ENCODE peak calls at places on chromosomes 7 and 10, in seven cellular contexts. S is Panc1; A is CD8-positive, alpha-beta T cell; U is transverse colon; F is ovary; V is pancreas; Q is PC-9. J is an unnamed sample.

GRCh38 chr7:7239346-7239745 is 57.0 kb downstream of the C1GALT1 start:
- DNase-seq in S (no peak), Q (no peak), V (no peak), F (no peak), U (no peak), A (no peak), J (no peak)

GRCh38 chr10:113297226-113297625 is 255.6 kb upstream of the HABP2 start:
- DNase-seq in F (no peak), V (no peak), Q (peak; percentile 58), S (no peak), U (no peak), A (no peak), J (peak; percentile 12)

GRCh38 chr10:84845628-84846261 is 517.4 kb downstream of the CCSER2 start:
- DNase-seq in Q (no peak), V (no peak), U (no peak), F (no peak), S (no peak), A (no peak), J (no peak)

GRCh38 chr10:99845837-99846382 is 63.5 kb downstream of the ABCC2 start:
- DNase-seq in F (peak; percentile 74), V (peak; percentile 65), Q (peak; percentile 39), A (peak; percentile 56), S (peak; percentile 89), U (peak; percentile 79), J (peak; percentile 76)

GRCh38 chr7:5519515-5519928 is 95.9 kb upstream of the TNRC18 start:
- DNase-seq in Q (peak; percentile 14), U (no peak), F (no peak), A (no peak), V (no peak), S (no peak), J (no peak)

GRCh38 chr10:35916791-35917190 is 274.7 kb upstream of the FZD8 start:
- DNase-seq in A (no peak), U (no peak), F (no peak), Q (no peak), S (no peak), V (no peak), J (no peak)

GRCh38 chr10:77943086-77943901 is 16.7 kb upstream of the DLG5 start:
- DNase-seq in V (no peak), Q (peak; percentile 80), S (peak; percentile 77), U (no peak), F (no peak), A (no peak), J (peak; percentile 84)

GRCh38 chr7:43552122-43552521 is 30.8 kb upstream of the STK17A start:
- DNase-seq in Q (no peak), F (no peak), A (no peak), V (no peak), S (no peak), U (no peak), J (no peak)

GRCh38 chr10:34124522-34125035 is 690.5 kb downstream of the PARD3 start:
- DNase-seq in A (no peak), F (no peak), V (no peak), S (peak; percentile 58), Q (peak; percentile 80), U (no peak), J (peak; percentile 65)

GRCh38 chr10:17206210-17206709 is 4.8 kb upstream of the TRDMT1 start:
- DNase-seq in V (no peak), S (no peak), A (no peak), U (no peak), Q (no peak), F (no peak), J (no peak)

GRCh38 chr7:105654095-105654686 is 72.9 kb upstream of the EFCAB10 start:
- DNase-seq in Q (no peak), V (no peak), S (no peak), F (no peak), A (no peak), U (no peak), J (no peak)

GRCh38 chr10:35127289-35127891 is 744 bp downstream of the CREM start:
- DNase-seq in U (peak; percentile 64), F (peak; percentile 69), V (peak; percentile 69), Q (peak; percentile 32), S (no peak), A (peak; percentile 40), J (no peak)

GRCh38 chr7:151590071-151590800 is 70.5 kb upstream of the RHEB start:
- DNase-seq in S (no peak), A (no peak), Q (no peak), F (no peak), U (peak; percentile 25), V (no peak), J (no peak)

GRCh38 chr7:28686418-28686800 is 271.7 kb downstream of the TRIL start:
- DNase-seq in A (no peak), S (peak; percentile 24), F (peak; percentile 14), V (no peak), Q (peak; percentile 18), U (peak; percentile 12), J (peak; percentile 52)

GRCh38 chr10:110773693-110774068 is 98.0 kb upstream of the PDCD4 start:
- DNase-seq in Q (no peak), V (no peak), S (no peak), A (no peak), U (no peak), F (no peak), J (no peak)

GRCh38 chr10:132400547-132401151 is 3.6 kb downstream of the PWWP2B start:
- DNase-seq in U (peak; percentile 15), F (no peak), A (no peak), Q (no peak), S (no peak), V (peak; percentile 62), J (no peak)

DNA sequence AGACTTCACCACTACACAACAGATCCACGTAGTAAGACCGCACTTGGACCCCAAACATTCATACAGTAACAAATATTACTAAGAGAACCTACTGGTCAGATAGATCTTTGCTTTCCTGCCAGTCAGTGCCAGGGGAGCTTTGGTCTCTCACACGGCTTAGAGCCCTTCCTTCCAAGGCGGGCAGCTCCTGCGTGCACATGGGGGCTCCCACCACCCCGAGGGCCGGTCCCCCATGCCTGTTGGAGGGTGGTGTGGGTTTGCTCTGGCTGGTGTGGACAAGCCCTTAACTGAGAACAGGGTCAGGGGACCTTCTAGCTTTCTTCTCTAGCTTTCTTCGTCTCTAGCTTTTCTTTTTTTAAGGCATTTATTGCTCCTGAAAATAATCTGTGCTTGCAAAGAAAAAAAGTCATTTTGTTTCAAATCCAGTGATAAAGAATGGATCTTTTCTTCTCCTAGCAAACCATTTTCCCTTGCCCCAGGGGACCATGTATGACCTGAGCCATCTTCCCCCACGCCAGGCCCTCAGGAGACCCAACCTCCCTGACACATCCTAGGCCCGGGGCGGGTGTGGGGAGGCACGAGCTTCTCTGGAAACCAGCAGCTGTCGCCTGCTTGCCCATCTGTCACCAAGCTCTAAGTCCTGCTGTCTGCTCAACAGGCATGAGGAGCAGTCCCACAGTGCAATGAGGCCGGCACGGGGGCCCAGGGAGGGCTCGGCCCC is 591.1 kb downstream of the PTPRN2 start:
- DNase-seq in V (no peak), U (no peak), Q (no peak), A (no peak), S (no peak), F (no peak), J (no peak)
- H3K4me3 ChIP-seq in V (no peak overlapping the region), U (no peak overlapping the region), Q (no peak overlapping the region), A (no peak overlapping the region), S (no peak overlapping the region), F (no peak overlapping the region), J (no peak overlapping the region)

DNA sequence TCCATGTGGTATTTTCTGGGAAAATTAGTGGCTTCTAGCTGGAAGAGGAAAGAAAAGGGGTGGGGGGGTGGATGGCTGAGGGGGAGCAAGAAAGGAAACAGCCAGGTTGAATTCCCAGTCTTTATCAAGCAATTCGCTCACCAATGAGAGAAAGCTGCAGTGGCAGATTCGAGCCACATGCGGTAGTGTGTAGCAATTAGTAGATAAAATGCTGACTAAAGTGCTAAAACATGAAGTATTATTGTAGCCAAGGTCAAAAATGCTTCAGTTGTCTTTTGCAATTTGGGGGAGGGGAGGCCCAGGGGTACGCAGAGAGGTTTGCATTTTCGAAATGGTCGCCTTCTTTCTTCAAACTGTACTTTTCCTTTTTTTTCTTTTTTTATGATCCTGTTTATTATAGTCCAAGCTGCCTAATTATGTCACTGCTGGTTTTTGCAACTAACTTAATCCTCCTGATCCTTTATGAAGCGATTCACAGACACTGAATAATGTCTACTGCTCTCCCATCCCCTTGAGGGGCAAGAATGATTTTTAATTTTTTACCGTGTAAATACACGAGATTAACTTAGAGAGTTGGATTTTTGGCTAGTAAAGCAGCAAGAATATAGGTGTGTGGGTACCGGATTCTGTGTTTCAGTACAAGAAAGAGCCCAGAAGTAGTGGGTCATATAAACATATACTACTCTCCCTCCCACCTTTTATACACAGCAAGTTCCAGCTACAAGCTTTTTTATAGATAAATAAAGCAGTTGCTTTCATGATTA is 3.6 kb upstream of the ARID5B start:
- DNase-seq in S (no peak), F (peak; percentile 44), Q (no peak), V (peak; percentile 33), A (no peak), U (peak; percentile 54), J (no peak)
- TF ChIP-seq CTCF in S (no peak), F (peak; percentile 58), Q (no peak), V (no peak), A (no peak), U (peak; percentile 46), J (peak; percentile 43)

GRCh38 chr7:149220534-149220933 is 18.9 kb upstream of the ZNF212 start:
- DNase-seq in S (no peak), U (no peak), A (no peak), Q (no peak), F (no peak), V (no peak), J (no peak)

GRCh38 chr7:149216402-149216801 is 21.1 kb downstream of the ZNF282 start:
- DNase-seq in F (no peak), V (no peak), U (no peak), S (no peak), Q (no peak), A (no peak), J (no peak)

GRCh38 chr7:149218469-149219420 is 20.7 kb upstream of the ZNF212 start:
- DNase-seq in A (no peak), Q (no peak), F (no peak), V (no peak), S (no peak), U (no peak), J (no peak)

GRCh38 chr7:149214020-149214720 is 18.8 kb downstream of the ZNF282 start:
- DNase-seq in Q (no peak), F (no peak), U (no peak), V (no peak), S (no peak), A (no peak), J (no peak)

DNA sequence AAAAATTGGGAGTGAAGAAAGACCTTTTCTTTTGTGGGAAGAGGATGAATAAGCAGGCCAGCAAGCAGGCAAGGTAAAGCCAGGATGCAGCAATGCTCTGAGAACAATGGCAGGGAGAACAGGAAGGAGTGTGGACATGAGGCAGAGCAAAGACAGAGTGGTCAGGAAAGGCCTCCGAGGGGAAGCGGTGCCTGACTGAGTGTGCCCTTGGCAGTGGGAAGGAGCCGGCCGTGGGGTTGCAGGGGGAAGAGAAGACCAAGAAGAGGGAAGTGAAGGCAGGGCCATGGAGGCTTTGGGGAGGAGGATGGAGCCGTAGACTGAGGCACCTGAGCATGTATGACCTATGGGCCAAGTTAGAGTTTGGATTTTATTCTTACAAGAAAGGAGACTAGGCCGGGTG is 21.9 kb upstream of the ZNF212 start:
- DNase-seq in S (no peak), U (no peak), F (no peak), Q (no peak), V (no peak), A (no peak), J (no peak)
- H3K36me3 ChIP-seq in S (peaks cover 10% of the 10 kb centered on the region), U (peaks cover 68% of the 10 kb centered on the region), F (no peaks in the 10 kb centered on the region), Q (peaks cover 39% of the 10 kb centered on the region), V (peaks cover 35% of the 10 kb centered on the region), A (peaks cover 16% of the 10 kb centered on the region), J (peaks cover 6% of the 10 kb centered on the region)

DNA sequence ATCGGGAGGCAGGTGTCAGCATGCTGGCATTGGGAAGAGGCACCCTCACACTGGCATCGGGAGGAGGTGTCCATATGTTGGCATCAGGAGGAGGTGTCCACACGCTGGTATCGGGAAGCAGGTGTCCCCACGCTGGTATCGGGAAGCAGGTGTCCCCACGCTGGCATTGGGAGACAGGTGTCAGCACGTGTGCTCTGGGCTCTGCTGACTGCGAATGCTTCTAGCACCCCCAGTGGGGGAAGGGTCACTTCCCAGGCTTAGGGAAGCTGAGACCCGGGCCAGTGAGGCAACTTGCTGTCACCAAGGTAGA is 92.5 kb upstream of the IKZF1 start:
- DNase-seq in U (no peak), A (no peak), S (no peak), V (no peak), F (no peak), Q (no peak), J (no peak)
- H3K4me3 ChIP-seq in U (no peak overlapping the region), A (no peak overlapping the region), S (no peak overlapping the region), V (no peak overlapping the region), F (no peak overlapping the region), Q (no peak overlapping the region), J (no peak overlapping the region)